ENCODE peak calls at places on chromosomes 12 and 14, in ten cellular contexts. One of them, this sample, is unnamed.

GRCh38 chr12:25942709-25943108 is 15.8 kb upstream of the RASSF8 start:
- DNase-seq in NB4: no peak
- DNase-seq in tibial artery: no peak
- DNase-seq in suprapubic skin: no peak
- DNase-seq in HCT116: no peak
- DNase-seq in heart left ventricle: no peak
- DNase-seq in GM12865: no peak
- DNase-seq in fibroblast of mammary gland: no peak
- DNase-seq in dorsolateral prefrontal cortex: no peak
- DNase-seq in sigmoid colon: no peak
- DNase-seq in this sample: no peak

GRCh38 chr12:116694653-116695463 is 43.0 kb downstream of the SPRING1 start:
- DNase-seq in NB4: no peak
- DNase-seq in tibial artery: no peak
- DNase-seq in suprapubic skin: no peak
- DNase-seq in HCT116: no peak
- DNase-seq in heart left ventricle: peak
- DNase-seq in GM12865: no peak
- DNase-seq in fibroblast of mammary gland: no peak
- DNase-seq in dorsolateral prefrontal cortex: no peak
- DNase-seq in sigmoid colon: no peak
- DNase-seq in this sample: no peak

GRCh38 chr12:82781288-82782078 is 94.8 kb downstream of the TMTC2 start:
- DNase-seq in NB4: no peak
- DNase-seq in tibial artery: no peak
- DNase-seq in suprapubic skin: no peak
- DNase-seq in HCT116: no peak
- DNase-seq in heart left ventricle: no peak
- DNase-seq in GM12865: no peak
- DNase-seq in fibroblast of mammary gland: no peak
- DNase-seq in dorsolateral prefrontal cortex: no peak
- DNase-seq in sigmoid colon: no peak
- DNase-seq in this sample: no peak

GRCh38 chr14:27040552-27040951 is 442.7 kb upstream of the NOVA1 start:
- DNase-seq in NB4: no peak
- DNase-seq in tibial artery: no peak
- DNase-seq in suprapubic skin: no peak
- DNase-seq in HCT116: no peak
- DNase-seq in heart left ventricle: no peak
- DNase-seq in GM12865: no peak
- DNase-seq in fibroblast of mammary gland: no peak
- DNase-seq in dorsolateral prefrontal cortex: no peak
- DNase-seq in sigmoid colon: no peak
- DNase-seq in this sample: peak

GRCh38 chr12:58310368-58310767 is 369.0 kb downstream of the ATP23 start:
- DNase-seq in NB4: no peak
- DNase-seq in tibial artery: no peak
- DNase-seq in suprapubic skin: no peak
- DNase-seq in HCT116: no peak
- DNase-seq in heart left ventricle: no peak
- DNase-seq in GM12865: no peak
- DNase-seq in fibroblast of mammary gland: peak
- DNase-seq in dorsolateral prefrontal cortex: no peak
- DNase-seq in sigmoid colon: no peak
- DNase-seq in this sample: peak

GRCh38 chr12:9787340-9787737 is 26.6 kb upstream of the CD69 start:
- DNase-seq in NB4: no peak
- DNase-seq in tibial artery: no peak
- DNase-seq in suprapubic skin: no peak
- DNase-seq in HCT116: no peak
- DNase-seq in heart left ventricle: no peak
- DNase-seq in GM12865: no peak
- DNase-seq in fibroblast of mammary gland: peak
- DNase-seq in dorsolateral prefrontal cortex: no peak
- DNase-seq in sigmoid colon: no peak
- DNase-seq in this sample: peak

GRCh38 chr12:12398026-12398859 is 41.4 kb downstream of the BORCS5 start:
- DNase-seq in NB4: peak
- DNase-seq in tibial artery: peak
- DNase-seq in suprapubic skin: no peak
- DNase-seq in HCT116: no peak
- DNase-seq in heart left ventricle: peak
- DNase-seq in GM12865: no peak
- DNase-seq in fibroblast of mammary gland: peak
- DNase-seq in dorsolateral prefrontal cortex: no peak
- DNase-seq in sigmoid colon: peak
- DNase-seq in this sample: peak

GRCh38 chr14:74503256-74503972 is 9.8 kb downstream of the ISCA2 start:
- DNase-seq in NB4: no peak
- DNase-seq in tibial artery: no peak
- DNase-seq in suprapubic skin: no peak
- DNase-seq in HCT116: no peak
- DNase-seq in heart left ventricle: no peak
- DNase-seq in GM12865: no peak
- DNase-seq in fibroblast of mammary gland: no peak
- DNase-seq in dorsolateral prefrontal cortex: no peak
- DNase-seq in sigmoid colon: no peak
- DNase-seq in this sample: no peak

GRCh38 chr12:53097564-53098353 is at the start of gene IGFBP6:
- DNase-seq in NB4: peak
- DNase-seq in tibial artery: peak
- DNase-seq in suprapubic skin: peak
- DNase-seq in HCT116: no peak
- DNase-seq in heart left ventricle: peak
- DNase-seq in GM12865: peak
- DNase-seq in fibroblast of mammary gland: peak
- DNase-seq in dorsolateral prefrontal cortex: no peak
- DNase-seq in sigmoid colon: peak
- DNase-seq in this sample: peak

GRCh38 chr14:53683229-53683628 is 273.4 kb downstream of the BMP4 start:
- DNase-seq in NB4: no peak
- DNase-seq in tibial artery: no peak
- DNase-seq in suprapubic skin: no peak
- DNase-seq in HCT116: no peak
- DNase-seq in heart left ventricle: no peak
- DNase-seq in GM12865: no peak
- DNase-seq in fibroblast of mammary gland: no peak
- DNase-seq in dorsolateral prefrontal cortex: no peak
- DNase-seq in sigmoid colon: no peak
- DNase-seq in this sample: no peak

GRCh38 chr12:31021809-31022492 is 51.7 kb upstream of the DDX11 start:
- DNase-seq in NB4: no peak
- DNase-seq in tibial artery: no peak
- DNase-seq in suprapubic skin: no peak
- DNase-seq in HCT116: no peak
- DNase-seq in heart left ventricle: no peak
- DNase-seq in GM12865: no peak
- DNase-seq in fibroblast of mammary gland: peak
- DNase-seq in dorsolateral prefrontal cortex: no peak
- DNase-seq in sigmoid colon: no peak
- DNase-seq in this sample: no peak
- TF ChIP-seq CTCF in NB4: no peak
- TF ChIP-seq CTCF in tibial artery: no peak
- TF ChIP-seq CTCF in suprapubic skin: no peak
- TF ChIP-seq CTCF in HCT116: no peak
- TF ChIP-seq CTCF in heart left ventricle: no peak
- TF ChIP-seq CTCF in GM12865: no peak
- TF ChIP-seq CTCF in fibroblast of mammary gland: no peak
- TF ChIP-seq CTCF in dorsolateral prefrontal cortex: no peak
- TF ChIP-seq CTCF in sigmoid colon: no peak
- TF ChIP-seq CTCF in this sample: no peak

GRCh38 chr12:122063691-122064033 is 14.9 kb upstream of the MLXIP start:
- DNase-seq in NB4: no peak
- DNase-seq in tibial artery: no peak
- DNase-seq in suprapubic skin: no peak
- DNase-seq in HCT116: peak
- DNase-seq in heart left ventricle: no peak
- DNase-seq in GM12865: no peak
- DNase-seq in fibroblast of mammary gland: no peak
- DNase-seq in dorsolateral prefrontal cortex: no peak
- DNase-seq in sigmoid colon: peak
- DNase-seq in this sample: no peak
- H3K4me3 ChIP-seq in NB4: peak
- H3K4me3 ChIP-seq in tibial artery: peak
- H3K4me3 ChIP-seq in suprapubic skin: no peak
- H3K4me3 ChIP-seq in HCT116: peak
- H3K4me3 ChIP-seq in heart left ventricle: no peak
- H3K4me3 ChIP-seq in GM12865: no peak
- H3K4me3 ChIP-seq in fibroblast of mammary gland: no peak
- H3K4me3 ChIP-seq in dorsolateral prefrontal cortex: no peak
- H3K4me3 ChIP-seq in sigmoid colon: peak
- H3K4me3 ChIP-seq in this sample: peak

GRCh38 chr14:20524027-20524426 is 18.7 kb downstream of the RNASE10 start:
- DNase-seq in NB4: no peak
- DNase-seq in tibial artery: no peak
- DNase-seq in suprapubic skin: no peak
- DNase-seq in HCT116: no peak
- DNase-seq in heart left ventricle: no peak
- DNase-seq in GM12865: no peak
- DNase-seq in fibroblast of mammary gland: no peak
- DNase-seq in dorsolateral prefrontal cortex: no peak
- DNase-seq in sigmoid colon: no peak
- DNase-seq in this sample: no peak
- TF ChIP-seq CTCF in NB4: no peak
- TF ChIP-seq CTCF in tibial artery: no peak
- TF ChIP-seq CTCF in suprapubic skin: no peak
- TF ChIP-seq CTCF in HCT116: no peak
- TF ChIP-seq CTCF in heart left ventricle: no peak
- TF ChIP-seq CTCF in GM12865: no peak
- TF ChIP-seq CTCF in fibroblast of mammary gland: no peak
- TF ChIP-seq CTCF in dorsolateral prefrontal cortex: no peak
- TF ChIP-seq CTCF in sigmoid colon: no peak
- TF ChIP-seq CTCF in this sample: no peak

GRCh38 chr12:54257332-54257731 is 22.6 kb downstream of the CBX5 start:
- DNase-seq in NB4: no peak
- DNase-seq in tibial artery: no peak
- DNase-seq in suprapubic skin: no peak
- DNase-seq in HCT116: no peak
- DNase-seq in heart left ventricle: no peak
- DNase-seq in GM12865: no peak
- DNase-seq in fibroblast of mammary gland: no peak
- DNase-seq in dorsolateral prefrontal cortex: no peak
- DNase-seq in sigmoid colon: no peak
- DNase-seq in this sample: no peak

GRCh38 chr12:54259194-54260011 is 20.5 kb downstream of the CBX5 start:
- DNase-seq in NB4: peak
- DNase-seq in tibial artery: peak
- DNase-seq in suprapubic skin: no peak
- DNase-seq in HCT116: peak
- DNase-seq in heart left ventricle: peak
- DNase-seq in GM12865: peak
- DNase-seq in fibroblast of mammary gland: peak
- DNase-seq in dorsolateral prefrontal cortex: peak
- DNase-seq in sigmoid colon: peak
- DNase-seq in this sample: peak

GRCh38 chr12:54261817-54262402 is 18.0 kb downstream of the CBX5 start:
- DNase-seq in NB4: peak
- DNase-seq in tibial artery: no peak
- DNase-seq in suprapubic skin: no peak
- DNase-seq in HCT116: no peak
- DNase-seq in heart left ventricle: no peak
- DNase-seq in GM12865: no peak
- DNase-seq in fibroblast of mammary gland: no peak
- DNase-seq in dorsolateral prefrontal cortex: no peak
- DNase-seq in sigmoid colon: no peak
- DNase-seq in this sample: no peak

GRCh38 chr12:54262403-54262925 is 17.5 kb downstream of the CBX5 start:
- DNase-seq in NB4: peak
- DNase-seq in tibial artery: no peak
- DNase-seq in suprapubic skin: no peak
- DNase-seq in HCT116: no peak
- DNase-seq in heart left ventricle: no peak
- DNase-seq in GM12865: no peak
- DNase-seq in fibroblast of mammary gland: peak
- DNase-seq in dorsolateral prefrontal cortex: no peak
- DNase-seq in sigmoid colon: no peak
- DNase-seq in this sample: peak

DNA sequence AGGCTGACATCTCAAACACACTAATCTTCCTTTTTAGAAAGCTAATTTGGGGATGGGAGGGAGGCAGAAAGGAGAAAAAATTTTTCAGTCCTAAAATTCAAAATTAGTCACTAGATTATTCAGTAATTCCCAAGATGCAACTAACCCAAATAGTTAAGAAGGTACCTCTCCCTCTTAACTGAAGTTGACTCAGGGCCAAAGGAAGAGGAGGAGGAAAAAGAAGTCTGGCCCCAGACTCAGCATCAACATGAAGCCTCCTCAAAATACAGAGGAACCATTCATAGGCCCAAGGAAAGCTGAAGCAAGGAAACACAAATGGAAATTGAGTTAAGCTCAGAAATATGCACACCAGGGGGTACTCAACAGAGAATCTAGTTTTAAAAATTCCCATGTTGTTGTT is 21.6 kb downstream of the CBX5 start:
- DNase-seq in NB4: no peak
- DNase-seq in tibial artery: no peak
- DNase-seq in suprapubic skin: no peak
- DNase-seq in HCT116: no peak
- DNase-seq in heart left ventricle: no peak
- DNase-seq in GM12865: no peak
- DNase-seq in fibroblast of mammary gland: no peak
- DNase-seq in dorsolateral prefrontal cortex: no peak
- DNase-seq in sigmoid colon: no peak
- DNase-seq in this sample: peak
- H3K4me3 ChIP-seq in NB4: no peak
- H3K4me3 ChIP-seq in tibial artery: no peak
- H3K4me3 ChIP-seq in suprapubic skin: no peak
- H3K4me3 ChIP-seq in HCT116: peak
- H3K4me3 ChIP-seq in heart left ventricle: no peak
- H3K4me3 ChIP-seq in GM12865: no peak
- H3K4me3 ChIP-seq in fibroblast of mammary gland: no peak
- H3K4me3 ChIP-seq in dorsolateral prefrontal cortex: peak
- H3K4me3 ChIP-seq in sigmoid colon: no peak
- H3K4me3 ChIP-seq in this sample: no peak

DNA sequence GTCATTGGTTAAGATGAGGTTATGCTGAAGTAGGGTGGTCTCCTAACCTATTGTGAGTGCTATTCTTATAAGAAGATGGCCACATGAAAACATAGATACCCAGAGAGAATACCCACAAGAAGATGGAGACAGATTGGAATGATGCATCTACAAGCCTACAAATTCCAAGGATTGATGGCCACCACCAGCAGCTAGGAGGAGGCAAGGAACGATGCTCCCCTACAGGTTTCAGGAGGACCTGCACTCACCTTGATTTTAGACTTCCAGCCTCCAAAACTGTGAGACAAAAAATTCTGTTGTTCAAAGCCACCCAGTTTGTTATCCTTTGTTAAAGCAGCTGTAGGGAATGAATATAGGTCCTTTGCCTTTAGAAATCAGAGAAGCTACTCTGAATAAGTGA is 227.4 kb downstream of the NEDD1 start:
- DNase-seq in NB4: no peak
- DNase-seq in tibial artery: no peak
- DNase-seq in suprapubic skin: no peak
- DNase-seq in HCT116: no peak
- DNase-seq in heart left ventricle: no peak
- DNase-seq in GM12865: no peak
- DNase-seq in fibroblast of mammary gland: no peak
- DNase-seq in dorsolateral prefrontal cortex: no peak
- DNase-seq in sigmoid colon: no peak
- DNase-seq in this sample: no peak
- TF ChIP-seq CTCF in NB4: no peak
- TF ChIP-seq CTCF in tibial artery: no peak
- TF ChIP-seq CTCF in suprapubic skin: no peak
- TF ChIP-seq CTCF in HCT116: peak
- TF ChIP-seq CTCF in heart left ventricle: no peak
- TF ChIP-seq CTCF in GM12865: no peak
- TF ChIP-seq CTCF in fibroblast of mammary gland: no peak
- TF ChIP-seq CTCF in dorsolateral prefrontal cortex: no peak
- TF ChIP-seq CTCF in sigmoid colon: no peak
- TF ChIP-seq CTCF in this sample: no peak